ENCODE peak calls at places on chromosomes 4 and X, in seven cellular contexts. One of them, this sample, is unnamed.
A peak's percentile ranks its signal among the peaks of the same experiment; 100 is the strongest.

GRCh38 chr4:187993827-187994226 is 1.7 kb upstream of the ZFP42 start:
- DNase-seq in left cardiac atrium: no peak
- DNase-seq in stimulated activated CD4-positive, alpha-beta T cell treated with anti-CD3 and anti-CD28 coated beads, Interleukin-1b, Interleukin-23, amount 100 ng/mL, for 24 hours: no peak
- DNase-seq in fibroblast of the aortic adventitia: no peak
- DNase-seq in M059J: peak; percentile 32
- DNase-seq in AG04450: no peak
- DNase-seq in H54: peak; percentile 26
- DNase-seq in this sample: no peak

GRCh38 chrX:46588263-46588662 is 14.7 kb downstream of the CHST7 start:
- DNase-seq in stimulated activated CD4-positive, alpha-beta T cell treated with anti-CD3 and anti-CD28 coated beads, Interleukin-1b, Interleukin-23, amount 100 ng/mL, for 24 hours: peak; percentile 18
- DNase-seq in fibroblast of the aortic adventitia: peak; percentile 83
- DNase-seq in M059J: peak; percentile 72
- DNase-seq in H54: no peak
- DNase-seq in AG04450: no peak
- DNase-seq in left cardiac atrium: peak; percentile 55
- DNase-seq in this sample: peak; percentile 37

GRCh38 chrX:9851890-9852289 is 65.7 kb downstream of the SHROOM2 start:
- DNase-seq in M059J: peak; percentile 45
- DNase-seq in stimulated activated CD4-positive, alpha-beta T cell treated with anti-CD3 and anti-CD28 coated beads, Interleukin-1b, Interleukin-23, amount 100 ng/mL, for 24 hours: no peak
- DNase-seq in AG04450: no peak
- DNase-seq in left cardiac atrium: no peak
- DNase-seq in H54: no peak
- DNase-seq in fibroblast of the aortic adventitia: no peak
- DNase-seq in this sample: no peak

GRCh38 chr4:101205878-101206277 is 141.4 kb downstream of the PPP3CA start:
- DNase-seq in fibroblast of the aortic adventitia: peak; percentile 47
- DNase-seq in M059J: peak; percentile 37
- DNase-seq in stimulated activated CD4-positive, alpha-beta T cell treated with anti-CD3 and anti-CD28 coated beads, Interleukin-1b, Interleukin-23, amount 100 ng/mL, for 24 hours: no peak
- DNase-seq in H54: no peak
- DNase-seq in AG04450: no peak
- DNase-seq in left cardiac atrium: no peak
- DNase-seq in this sample: no peak

GRCh38 chrX:118182050-118182449 is 65.4 kb upstream of the KLHL13 start:
- DNase-seq in stimulated activated CD4-positive, alpha-beta T cell treated with anti-CD3 and anti-CD28 coated beads, Interleukin-1b, Interleukin-23, amount 100 ng/mL, for 24 hours: no peak
- DNase-seq in H54: no peak
- DNase-seq in fibroblast of the aortic adventitia: no peak
- DNase-seq in left cardiac atrium: no peak
- DNase-seq in AG04450: no peak
- DNase-seq in M059J: peak; percentile 44
- DNase-seq in this sample: no peak

GRCh38 chr4:55116450-55116849 is 8.9 kb downstream of the KDR start:
- DNase-seq in AG04450: no peak
- DNase-seq in stimulated activated CD4-positive, alpha-beta T cell treated with anti-CD3 and anti-CD28 coated beads, Interleukin-1b, Interleukin-23, amount 100 ng/mL, for 24 hours: no peak
- DNase-seq in H54: no peak
- DNase-seq in M059J: peak; percentile 4
- DNase-seq in left cardiac atrium: no peak
- DNase-seq in fibroblast of the aortic adventitia: peak; percentile 90
- DNase-seq in this sample: no peak

GRCh38 chrX:20140410-20140809 is 1.2 kb downstream of the EIF1AX start:
- DNase-seq in stimulated activated CD4-positive, alpha-beta T cell treated with anti-CD3 and anti-CD28 coated beads, Interleukin-1b, Interleukin-23, amount 100 ng/mL, for 24 hours: no peak
- DNase-seq in H54: no peak
- DNase-seq in AG04450: no peak
- DNase-seq in left cardiac atrium: no peak
- DNase-seq in fibroblast of the aortic adventitia: no peak
- DNase-seq in M059J: peak; percentile 16
- DNase-seq in this sample: no peak

GRCh38 chrX:137263374-137263773 is 229.6 kb upstream of the GPR101 start:
- DNase-seq in stimulated activated CD4-positive, alpha-beta T cell treated with anti-CD3 and anti-CD28 coated beads, Interleukin-1b, Interleukin-23, amount 100 ng/mL, for 24 hours: no peak
- DNase-seq in AG04450: no peak
- DNase-seq in H54: no peak
- DNase-seq in left cardiac atrium: no peak
- DNase-seq in fibroblast of the aortic adventitia: no peak
- DNase-seq in M059J: no peak
- DNase-seq in this sample: no peak

GRCh38 chr4:137370206-137370633 is 162.1 kb downstream of the PCDH18 start:
- DNase-seq in fibroblast of the aortic adventitia: peak; percentile 78
- DNase-seq in stimulated activated CD4-positive, alpha-beta T cell treated with anti-CD3 and anti-CD28 coated beads, Interleukin-1b, Interleukin-23, amount 100 ng/mL, for 24 hours: no peak
- DNase-seq in H54: no peak
- DNase-seq in AG04450: peak; percentile 67
- DNase-seq in M059J: peak; percentile 16
- DNase-seq in left cardiac atrium: no peak
- DNase-seq in this sample: no peak

GRCh38 chr4:4985844-4986243 is 33.4 kb downstream of the CYTL1 start:
- DNase-seq in fibroblast of the aortic adventitia: peak; percentile 36
- DNase-seq in M059J: peak; percentile 59
- DNase-seq in H54: no peak
- DNase-seq in left cardiac atrium: no peak
- DNase-seq in stimulated activated CD4-positive, alpha-beta T cell treated with anti-CD3 and anti-CD28 coated beads, Interleukin-1b, Interleukin-23, amount 100 ng/mL, for 24 hours: no peak
- DNase-seq in AG04450: no peak
- DNase-seq in this sample: no peak

GRCh38 chrX:65871671-65872311 is 168.1 kb downstream of the VSIG4 start:
- DNase-seq in fibroblast of the aortic adventitia: peak; percentile 34
- DNase-seq in AG04450: no peak
- DNase-seq in stimulated activated CD4-positive, alpha-beta T cell treated with anti-CD3 and anti-CD28 coated beads, Interleukin-1b, Interleukin-23, amount 100 ng/mL, for 24 hours: no peak
- DNase-seq in left cardiac atrium: no peak
- DNase-seq in H54: no peak
- DNase-seq in M059J: peak; percentile 74
- DNase-seq in this sample: no peak

GRCh38 chr4:110400071-110400470 is 75.9 kb upstream of the ENPEP start:
- DNase-seq in H54: no peak
- DNase-seq in fibroblast of the aortic adventitia: no peak
- DNase-seq in left cardiac atrium: no peak
- DNase-seq in stimulated activated CD4-positive, alpha-beta T cell treated with anti-CD3 and anti-CD28 coated beads, Interleukin-1b, Interleukin-23, amount 100 ng/mL, for 24 hours: no peak
- DNase-seq in AG04450: no peak
- DNase-seq in M059J: no peak
- DNase-seq in this sample: no peak

GRCh38 chrX:13009256-13009655 is 34.3 kb downstream of the TMSB4X start:
- DNase-seq in AG04450: no peak
- DNase-seq in fibroblast of the aortic adventitia: peak; percentile 34
- DNase-seq in stimulated activated CD4-positive, alpha-beta T cell treated with anti-CD3 and anti-CD28 coated beads, Interleukin-1b, Interleukin-23, amount 100 ng/mL, for 24 hours: no peak
- DNase-seq in M059J: peak; percentile 79
- DNase-seq in H54: no peak
- DNase-seq in left cardiac atrium: peak; percentile 27
- DNase-seq in this sample: no peak

GRCh38 chr4:176575141-176575731 is 217.5 kb downstream of the VEGFC start:
- DNase-seq in AG04450: no peak
- DNase-seq in stimulated activated CD4-positive, alpha-beta T cell treated with anti-CD3 and anti-CD28 coated beads, Interleukin-1b, Interleukin-23, amount 100 ng/mL, for 24 hours: no peak
- DNase-seq in fibroblast of the aortic adventitia: no peak
- DNase-seq in left cardiac atrium: no peak
- DNase-seq in H54: no peak
- DNase-seq in M059J: no peak
- DNase-seq in this sample: no peak

GRCh38 chrX:67353651-67354370 is 190.0 kb upstream of the AR start:
- DNase-seq in M059J: no peak
- DNase-seq in stimulated activated CD4-positive, alpha-beta T cell treated with anti-CD3 and anti-CD28 coated beads, Interleukin-1b, Interleukin-23, amount 100 ng/mL, for 24 hours: no peak
- DNase-seq in H54: no peak
- DNase-seq in left cardiac atrium: no peak
- DNase-seq in fibroblast of the aortic adventitia: no peak
- DNase-seq in AG04450: no peak
- DNase-seq in this sample: no peak

GRCh38 chr4:133058701-133059100 is 90.4 kb upstream of the PCDH10 start:
- DNase-seq in left cardiac atrium: no peak
- DNase-seq in AG04450: no peak
- DNase-seq in fibroblast of the aortic adventitia: no peak
- DNase-seq in M059J: no peak
- DNase-seq in H54: no peak
- DNase-seq in stimulated activated CD4-positive, alpha-beta T cell treated with anti-CD3 and anti-CD28 coated beads, Interleukin-1b, Interleukin-23, amount 100 ng/mL, for 24 hours: no peak
- DNase-seq in this sample: no peak

GRCh38 chr4:86895692-86896488 is 3.7 kb upstream of the C4orf36 start:
- DNase-seq in left cardiac atrium: no peak
- DNase-seq in AG04450: no peak
- DNase-seq in stimulated activated CD4-positive, alpha-beta T cell treated with anti-CD3 and anti-CD28 coated beads, Interleukin-1b, Interleukin-23, amount 100 ng/mL, for 24 hours: no peak
- DNase-seq in H54: no peak
- DNase-seq in fibroblast of the aortic adventitia: peak; percentile 83
- DNase-seq in M059J: peak; percentile 72
- DNase-seq in this sample: no peak

GRCh38 chrX:56281789-56282188 is 49.6 kb downstream of the KLF8 start:
- DNase-seq in stimulated activated CD4-positive, alpha-beta T cell treated with anti-CD3 and anti-CD28 coated beads, Interleukin-1b, Interleukin-23, amount 100 ng/mL, for 24 hours: no peak
- DNase-seq in AG04450: no peak
- DNase-seq in M059J: peak; percentile 29
- DNase-seq in fibroblast of the aortic adventitia: peak; percentile 38
- DNase-seq in H54: no peak
- DNase-seq in left cardiac atrium: no peak
- DNase-seq in this sample: no peak

GRCh38 chr4:188987011-188987410 is 847.8 kb downstream of the TRIML1 start:
- DNase-seq in H54: no peak
- DNase-seq in stimulated activated CD4-positive, alpha-beta T cell treated with anti-CD3 and anti-CD28 coated beads, Interleukin-1b, Interleukin-23, amount 100 ng/mL, for 24 hours: no peak
- DNase-seq in AG04450: no peak
- DNase-seq in fibroblast of the aortic adventitia: no peak
- DNase-seq in M059J: no peak
- DNase-seq in left cardiac atrium: no peak
- DNase-seq in this sample: no peak

GRCh38 chr4:159639924-159640323 is 537.0 kb downstream of the RAPGEF2 start:
- DNase-seq in fibroblast of the aortic adventitia: no peak
- DNase-seq in M059J: peak; percentile 27
- DNase-seq in AG04450: no peak
- DNase-seq in stimulated activated CD4-positive, alpha-beta T cell treated with anti-CD3 and anti-CD28 coated beads, Interleukin-1b, Interleukin-23, amount 100 ng/mL, for 24 hours: no peak
- DNase-seq in left cardiac atrium: no peak
- DNase-seq in H54: no peak
- DNase-seq in this sample: no peak

GRCh38 chr4:1249731-1250526 is 999 bp upstream of the CTBP1 start:
- DNase-seq in stimulated activated CD4-positive, alpha-beta T cell treated with anti-CD3 and anti-CD28 coated beads, Interleukin-1b, Interleukin-23, amount 100 ng/mL, for 24 hours: peak; percentile 35
- DNase-seq in M059J: peak; percentile 20
- DNase-seq in AG04450: no peak
- DNase-seq in H54: no peak
- DNase-seq in fibroblast of the aortic adventitia: peak; percentile 48
- DNase-seq in left cardiac atrium: peak; percentile 60
- DNase-seq in this sample: no peak

GRCh38 chrX:39875834-39876625 is 221.7 kb downstream of the BCOR start:
- DNase-seq in left cardiac atrium: no peak
- DNase-seq in AG04450: no peak
- DNase-seq in fibroblast of the aortic adventitia: no peak
- DNase-seq in H54: no peak
- DNase-seq in M059J: no peak
- DNase-seq in stimulated activated CD4-positive, alpha-beta T cell treated with anti-CD3 and anti-CD28 coated beads, Interleukin-1b, Interleukin-23, amount 100 ng/mL, for 24 hours: no peak
- DNase-seq in this sample: no peak

This sample was measured in smooth muscle cell of the brain vasculature.